ENCODE peak calls at places on chromosome 20, in seven cellular contexts. F is type B pancreatic cell, M is T-helper 9 cell, W is mucosa of gallbladder, V is BJ, Q is dermis blood vessel endothelial cell, L is D341Med. A is an unnamed sample.

GRCh38 chr20:18545566-18545965 is 21.7 kb upstream of the SMIM26 start:
- DNase-seq in V (no peak), L (no peak), Q (no peak), W (no peak), F (no peak), M (no peak), A (no peak)

GRCh38 chr20:34639755-34640222 is 37.1 kb downstream of the PIGU start:
- DNase-seq in L (peak), F (no peak), W (no peak), M (no peak), V (no peak), Q (peak), A (no peak)

GRCh38 chr20:19256085-19256484 is 43.6 kb downstream of the SLC24A3 start:
- DNase-seq in L (no peak), F (no peak), M (no peak), Q (no peak), W (no peak), V (no peak), A (no peak)

GRCh38 chr20:18628330-18628941 is 40.6 kb downstream of the DTD1 start:
- DNase-seq in F (no peak), M (no peak), W (peak), L (peak), Q (peak), V (no peak), A (no peak)

GRCh38 chr20:21315138-21315537 is 12.0 kb downstream of the XRN2 start:
- DNase-seq in M (no peak), V (no peak), F (no peak), Q (no peak), L (no peak), W (no peak), A (peak)

GRCh38 chr20:13865825-13866351 is 81.1 kb downstream of the NDUFAF5 start:
- DNase-seq in M (no peak), L (peak), F (no peak), Q (no peak), W (peak), V (peak), A (no peak)

GRCh38 chr20:37299718-37300529 is 10.5 kb downstream of the MANBAL start:
- DNase-seq in V (no peak), F (no peak), W (no peak), Q (no peak), M (no peak), L (no peak), A (no peak)

GRCh38 chr20:49521356-49521755 is 38.9 kb upstream of the KCNB1 start:
- DNase-seq in V (no peak), W (no peak), F (no peak), Q (no peak), M (no peak), L (no peak), A (no peak)

GRCh38 chr20:7031222-7031621 is 263.7 kb downstream of the BMP2 start:
- DNase-seq in V (no peak), F (no peak), Q (peak), M (no peak), L (peak), W (no peak), A (no peak)

GRCh38 chr20:32752458-32753250 is 9.4 kb upstream of the COMMD7 start:
- DNase-seq in W (no peak), F (no peak), M (no peak), L (no peak), Q (no peak), V (no peak), A (peak)

GRCh38 chr20:59752101-59752586 is 147.8 kb downstream of the PHACTR3 start:
- DNase-seq in M (no peak), L (no peak), V (no peak), W (no peak), F (no peak), Q (no peak), A (no peak)

GRCh38 chr20:50790651-50791277 is 4.1 kb upstream of the BCAS4 start:
- DNase-seq in L (peak), V (peak), M (peak), Q (peak), F (peak), W (peak), A (peak)

GRCh38 chr20:44209691-44210421 is 715 bp downstream of the OSER1 start:
- DNase-seq in F (no peak), V (no peak), Q (peak), M (no peak), L (peak), W (no peak), A (no peak)

GRCh38 chr20:50713677-50714101 is 17.7 kb upstream of the PARD6B start:
- DNase-seq in L (no peak), M (no peak), V (no peak), Q (peak), F (no peak), W (peak), A (peak)

GRCh38 chr20:19583532-19584175 is 174.4 kb upstream of the RIN2 start:
- DNase-seq in L (peak), W (peak), F (peak), M (no peak), Q (peak), V (no peak), A (peak)

GRCh38 chr20:9741996-9742395 is 96.9 kb downstream of the PAK5 start:
- DNase-seq in W (no peak), M (no peak), L (no peak), V (no peak), Q (no peak), F (no peak), A (no peak)